ENCODE peak calls at places on chromosomes 11 and 22, in eight cellular contexts. One of them, this sample, is unnamed.

GRCh38 chr11:64638017-64638664 is 47.1 kb downstream of the SLC22A12 start:
- DNase-seq in heart left ventricle: no peak
- DNase-seq in neural progenitor cell: peak; percentile 70
- DNase-seq in kidney: no peak
- DNase-seq in brain microvascular endothelial cell: no peak
- DNase-seq in mammary epithelial cell: no peak
- DNase-seq in hepatocyte: peak; percentile 73
- DNase-seq in tibial artery: no peak
- DNase-seq in this sample: no peak

GRCh38 chr22:33271390-33272161 is 213.4 kb upstream of the SYN3 start:
- DNase-seq in mammary epithelial cell: no peak
- DNase-seq in kidney: no peak
- DNase-seq in heart left ventricle: peak; percentile 75
- DNase-seq in brain microvascular endothelial cell: peak; percentile 1
- DNase-seq in neural progenitor cell: peak; percentile 13
- DNase-seq in tibial artery: peak; percentile 72
- DNase-seq in hepatocyte: no peak
- DNase-seq in this sample: no peak

GRCh38 chr22:30309981-30310672 is 16.6 kb downstream of the TBC1D10A start:
- DNase-seq in mammary epithelial cell: no peak
- DNase-seq in hepatocyte: peak; percentile 68
- DNase-seq in tibial artery: peak; percentile 71
- DNase-seq in heart left ventricle: peak; percentile 46
- DNase-seq in neural progenitor cell: no peak
- DNase-seq in kidney: no peak
- DNase-seq in brain microvascular endothelial cell: no peak
- DNase-seq in this sample: no peak

GRCh38 chr11:24181395-24182047 is 315.3 kb upstream of the LUZP2 start:
- DNase-seq in tibial artery: no peak
- DNase-seq in neural progenitor cell: peak; percentile 15
- DNase-seq in kidney: no peak
- DNase-seq in brain microvascular endothelial cell: no peak
- DNase-seq in hepatocyte: no peak
- DNase-seq in heart left ventricle: no peak
- DNase-seq in mammary epithelial cell: no peak
- DNase-seq in this sample: no peak

GRCh38 chr11:97140885-97141494 is 751.2 kb downstream of the JRKL start:
- DNase-seq in mammary epithelial cell: peak; percentile 16
- DNase-seq in kidney: no peak
- DNase-seq in heart left ventricle: no peak
- DNase-seq in neural progenitor cell: peak; percentile 38
- DNase-seq in hepatocyte: peak; percentile 22
- DNase-seq in brain microvascular endothelial cell: no peak
- DNase-seq in tibial artery: no peak
- DNase-seq in this sample: no peak

GRCh38 chr11:121265586-121265985 is 27.0 kb upstream of the SC5D start:
- DNase-seq in neural progenitor cell: no peak
- DNase-seq in kidney: no peak
- DNase-seq in brain microvascular endothelial cell: no peak
- DNase-seq in heart left ventricle: no peak
- DNase-seq in mammary epithelial cell: no peak
- DNase-seq in tibial artery: no peak
- DNase-seq in hepatocyte: no peak
- DNase-seq in this sample: no peak

GRCh38 chr22:23035557-23036277 is 34.6 kb upstream of the GNAZ start:
- DNase-seq in hepatocyte: no peak
- DNase-seq in heart left ventricle: no peak
- DNase-seq in mammary epithelial cell: no peak
- DNase-seq in tibial artery: no peak
- DNase-seq in neural progenitor cell: no peak
- DNase-seq in kidney: no peak
- DNase-seq in brain microvascular endothelial cell: no peak
- DNase-seq in this sample: no peak

GRCh38 chr11:34209809-34210208 is 104.4 kb downstream of the NAT10 start:
- DNase-seq in mammary epithelial cell: no peak
- DNase-seq in heart left ventricle: no peak
- DNase-seq in kidney: no peak
- DNase-seq in neural progenitor cell: peak; percentile 24
- DNase-seq in brain microvascular endothelial cell: no peak
- DNase-seq in hepatocyte: no peak
- DNase-seq in tibial artery: no peak
- DNase-seq in this sample: no peak

GRCh38 chr11:119676461-119677020 is 52.5 kb downstream of the NECTIN1 start:
- DNase-seq in tibial artery: no peak
- DNase-seq in heart left ventricle: no peak
- DNase-seq in mammary epithelial cell: no peak
- DNase-seq in brain microvascular endothelial cell: peak; percentile 40
- DNase-seq in hepatocyte: no peak
- DNase-seq in neural progenitor cell: no peak
- DNase-seq in kidney: no peak
- DNase-seq in this sample: no peak

GRCh38 chr22:30305519-30305905 is 16.2 kb upstream of the CASTOR1 start:
- DNase-seq in mammary epithelial cell: no peak
- DNase-seq in hepatocyte: no peak
- DNase-seq in tibial artery: peak; percentile 85
- DNase-seq in kidney: peak; percentile 88
- DNase-seq in heart left ventricle: peak; percentile 83
- DNase-seq in neural progenitor cell: no peak
- DNase-seq in brain microvascular endothelial cell: no peak
- DNase-seq in this sample: no peak

GRCh38 chr11:62555464-62556092 is 9.0 kb upstream of the AHNAK start:
- DNase-seq in mammary epithelial cell: no peak
- DNase-seq in tibial artery: peak; percentile 63
- DNase-seq in kidney: peak; percentile 71
- DNase-seq in heart left ventricle: peak; percentile 63
- DNase-seq in neural progenitor cell: peak; percentile 49
- DNase-seq in hepatocyte: peak; percentile 53
- DNase-seq in brain microvascular endothelial cell: no peak
- DNase-seq in this sample: no peak

GRCh38 chr11:77548552-77549439 is 41.0 kb upstream of the AQP11 start:
- DNase-seq in tibial artery: no peak
- DNase-seq in mammary epithelial cell: no peak
- DNase-seq in heart left ventricle: no peak
- DNase-seq in neural progenitor cell: no peak
- DNase-seq in hepatocyte: no peak
- DNase-seq in brain microvascular endothelial cell: no peak
- DNase-seq in kidney: no peak
- DNase-seq in this sample: no peak

GRCh38 chr11:77547047-77547836 is 42.5 kb upstream of the AQP11 start:
- DNase-seq in kidney: no peak
- DNase-seq in tibial artery: no peak
- DNase-seq in heart left ventricle: no peak
- DNase-seq in mammary epithelial cell: no peak
- DNase-seq in brain microvascular endothelial cell: no peak
- DNase-seq in neural progenitor cell: no peak
- DNase-seq in hepatocyte: no peak
- DNase-seq in this sample: no peak

GRCh38 chr11:77542296-77542695 is 47.5 kb upstream of the AQP11 start:
- DNase-seq in brain microvascular endothelial cell: peak; percentile 45
- DNase-seq in heart left ventricle: no peak
- DNase-seq in mammary epithelial cell: peak; percentile 40
- DNase-seq in kidney: no peak
- DNase-seq in hepatocyte: no peak
- DNase-seq in neural progenitor cell: no peak
- DNase-seq in tibial artery: no peak
- DNase-seq in this sample: no peak

DNA sequence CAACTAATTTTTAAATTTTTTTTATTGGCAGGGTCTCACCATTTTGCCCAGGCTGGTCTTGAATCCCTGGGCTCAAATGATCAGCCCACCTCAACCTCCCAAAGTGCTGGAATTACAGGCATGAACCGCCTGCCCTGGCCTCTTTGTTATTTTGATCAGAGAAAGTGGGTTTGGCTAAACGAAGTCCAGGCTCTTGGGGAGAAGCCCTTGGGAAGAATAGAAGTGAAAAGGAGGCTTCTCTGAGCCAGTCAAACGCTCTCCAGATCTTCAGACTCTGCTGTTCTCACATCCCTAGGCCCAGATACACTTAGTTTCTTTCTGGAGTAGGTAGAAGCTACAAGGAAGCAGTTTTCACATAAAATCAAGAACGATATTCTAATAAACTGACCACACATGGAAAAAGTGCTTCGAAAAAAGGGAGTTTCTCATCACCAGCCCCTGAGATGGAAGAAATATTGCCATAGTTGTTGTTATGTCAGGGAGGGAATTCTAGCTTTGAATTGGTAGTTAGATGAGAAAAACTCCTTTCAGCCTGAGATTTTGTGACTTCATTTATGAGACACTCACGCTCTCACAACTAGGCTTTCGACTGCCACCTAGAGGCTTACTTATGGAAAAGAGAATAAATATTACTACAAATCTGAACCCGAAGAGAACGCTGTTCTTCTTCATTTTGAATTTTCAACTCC is 41.7 kb upstream of the AQP11 start:
- DNase-seq in neural progenitor cell: peak; percentile 80
- DNase-seq in brain microvascular endothelial cell: peak; percentile 36
- DNase-seq in tibial artery: peak; percentile 30
- DNase-seq in kidney: no peak
- DNase-seq in hepatocyte: peak; percentile 87
- DNase-seq in heart left ventricle: no peak
- DNase-seq in mammary epithelial cell: peak; percentile 47
- DNase-seq in this sample: peak; percentile 50
- TF ChIP-seq CTCF in neural progenitor cell: peak; percentile 73
- TF ChIP-seq CTCF in brain microvascular endothelial cell: peak; percentile 69
- TF ChIP-seq CTCF in tibial artery: peak; percentile 57
- TF ChIP-seq CTCF in kidney: peak; percentile 70
- TF ChIP-seq CTCF in hepatocyte: peak; percentile 83
- TF ChIP-seq CTCF in heart left ventricle: peak; percentile 68
- TF ChIP-seq CTCF in mammary epithelial cell: peak; percentile 47
- TF ChIP-seq CTCF in this sample: peak; percentile 68

GRCh38 chr11:27303903-27304302 is 59.1 kb downstream of the CCDC34 start:
- DNase-seq in kidney: no peak
- DNase-seq in heart left ventricle: no peak
- DNase-seq in tibial artery: no peak
- DNase-seq in brain microvascular endothelial cell: no peak
- DNase-seq in mammary epithelial cell: no peak
- DNase-seq in neural progenitor cell: no peak
- DNase-seq in hepatocyte: no peak
- DNase-seq in this sample: no peak

GRCh38 chr11:27305751-27306150 is 57.3 kb downstream of the CCDC34 start:
- DNase-seq in hepatocyte: no peak
- DNase-seq in neural progenitor cell: no peak
- DNase-seq in tibial artery: no peak
- DNase-seq in brain microvascular endothelial cell: no peak
- DNase-seq in heart left ventricle: no peak
- DNase-seq in mammary epithelial cell: no peak
- DNase-seq in kidney: no peak
- DNase-seq in this sample: no peak

GRCh38 chr11:27300974-27301373 is 62.0 kb downstream of the CCDC34 start:
- DNase-seq in neural progenitor cell: no peak
- DNase-seq in tibial artery: no peak
- DNase-seq in brain microvascular endothelial cell: no peak
- DNase-seq in mammary epithelial cell: peak; percentile 15
- DNase-seq in kidney: no peak
- DNase-seq in hepatocyte: no peak
- DNase-seq in heart left ventricle: no peak
- DNase-seq in this sample: no peak

GRCh38 chr11:27307232-27307631 is 55.8 kb downstream of the CCDC34 start:
- DNase-seq in kidney: no peak
- DNase-seq in tibial artery: no peak
- DNase-seq in heart left ventricle: no peak
- DNase-seq in brain microvascular endothelial cell: no peak
- DNase-seq in mammary epithelial cell: peak; percentile 29
- DNase-seq in hepatocyte: no peak
- DNase-seq in neural progenitor cell: no peak
- DNase-seq in this sample: no peak

DNA sequence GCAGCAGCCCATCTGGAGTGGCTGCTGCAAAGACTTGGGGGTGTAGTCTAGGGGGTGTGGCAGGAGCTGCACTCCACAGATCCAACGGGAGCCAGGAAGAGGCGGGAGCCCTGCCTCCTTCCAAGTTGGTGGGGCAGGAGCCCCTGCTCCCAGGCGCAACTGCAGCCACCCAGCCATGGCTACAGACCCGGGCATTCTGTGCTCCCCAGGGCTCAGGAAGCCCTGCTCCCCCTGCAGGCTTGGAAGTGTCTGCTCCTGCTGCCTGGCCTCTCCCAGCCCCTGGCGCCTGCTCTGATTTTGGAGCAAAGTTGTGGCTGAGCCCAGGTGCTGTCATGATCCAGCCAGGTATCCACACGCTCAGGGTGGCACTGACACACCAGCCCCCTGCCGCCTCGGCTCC is 58.5 kb downstream of the CCDC34 start:
- DNase-seq in mammary epithelial cell: no peak
- DNase-seq in heart left ventricle: no peak
- DNase-seq in neural progenitor cell: peak; percentile 20
- DNase-seq in hepatocyte: no peak
- DNase-seq in kidney: no peak
- DNase-seq in brain microvascular endothelial cell: no peak
- DNase-seq in tibial artery: no peak
- DNase-seq in this sample: no peak
- TF ChIP-seq CTCF in mammary epithelial cell: no peak
- TF ChIP-seq CTCF in heart left ventricle: no peak
- TF ChIP-seq CTCF in neural progenitor cell: peak; percentile 31
- TF ChIP-seq CTCF in hepatocyte: no peak
- TF ChIP-seq CTCF in kidney: no peak
- TF ChIP-seq CTCF in brain microvascular endothelial cell: peak; percentile 17
- TF ChIP-seq CTCF in tibial artery: no peak
- TF ChIP-seq CTCF in this sample: no peak

GRCh38 chr11:9777066-9777465 is 113.2 kb downstream of the SWAP70 start:
- DNase-seq in mammary epithelial cell: no peak
- DNase-seq in hepatocyte: no peak
- DNase-seq in neural progenitor cell: no peak
- DNase-seq in brain microvascular endothelial cell: no peak
- DNase-seq in tibial artery: no peak
- DNase-seq in kidney: no peak
- DNase-seq in heart left ventricle: no peak
- DNase-seq in this sample: no peak
- TF ChIP-seq CTCF in mammary epithelial cell: no peak
- TF ChIP-seq CTCF in hepatocyte: no peak
- TF ChIP-seq CTCF in neural progenitor cell: no peak
- TF ChIP-seq CTCF in brain microvascular endothelial cell: no peak
- TF ChIP-seq CTCF in tibial artery: no peak
- TF ChIP-seq CTCF in kidney: no peak
- TF ChIP-seq CTCF in heart left ventricle: no peak
- TF ChIP-seq CTCF in this sample: no peak

GRCh38 chr11:46305295-46305694 is 27.8 kb downstream of the CREB3L1 start:
- DNase-seq in heart left ventricle: no peak
- DNase-seq in brain microvascular endothelial cell: peak; percentile 35
- DNase-seq in kidney: no peak
- DNase-seq in hepatocyte: no peak
- DNase-seq in tibial artery: no peak
- DNase-seq in neural progenitor cell: no peak
- DNase-seq in mammary epithelial cell: no peak
- DNase-seq in this sample: no peak
- TF ChIP-seq CTCF in heart left ventricle: no peak
- TF ChIP-seq CTCF in brain microvascular endothelial cell: peak; percentile 59
- TF ChIP-seq CTCF in kidney: no peak
- TF ChIP-seq CTCF in hepatocyte: peak; percentile 21
- TF ChIP-seq CTCF in tibial artery: no peak
- TF ChIP-seq CTCF in neural progenitor cell: no peak
- TF ChIP-seq CTCF in mammary epithelial cell: peak; percentile 13
- TF ChIP-seq CTCF in this sample: peak; percentile 23

This sample was measured in AG09309.